ENCODE peak calls at places on chromosomes 2 and 18, in six cellular contexts. Y is MM.1S, X is tibial artery, J is cardiac muscle cell, F is GM23338, K is heart left ventricle. S is an unnamed sample.

GRCh38 chr2:119315241-119315925 is 51.3 kb downstream of the C2orf76 start:
- DNase-seq in Y (no peak), X (no peak), J (no peak), F (no peak), K (no peak), S (no peak)

GRCh38 chr2:205763708-205764501 is 81.6 kb downstream of the NRP2 start:
- DNase-seq in Y (no peak), X (no peak), J (peak; percentile 57), F (peak; percentile 92), K (peak; percentile 41), S (peak; percentile 62)

GRCh38 chr2:102158336-102158735 is 15.8 kb downstream of the IL1R1 start:
- DNase-seq in Y (no peak), X (no peak), J (no peak), F (no peak), K (no peak), S (no peak)

GRCh38 chr18:46073474-46074331 is 1.6 kb upstream of the PSTPIP2 start:
- DNase-seq in Y (peak; percentile 62), X (no peak), J (peak; percentile 67), F (peak; percentile 82), K (no peak), S (no peak)

GRCh38 chr2:60317029-60317386 is 236.4 kb downstream of the BCL11A start:
- DNase-seq in Y (no peak), X (no peak), J (no peak), F (no peak), K (no peak), S (no peak)

GRCh38 chr2:66024396-66024795 is 410.5 kb upstream of the MEIS1 start:
- DNase-seq in Y (no peak), X (no peak), J (no peak), F (peak; percentile 49), K (no peak), S (no peak)

GRCh38 chr2:25444608-25445270 is 103.0 kb upstream of the DNMT3A start:
- DNase-seq in Y (no peak), X (no peak), J (no peak), F (no peak), K (no peak), S (no peak)

GRCh38 chr2:170922683-170923494 is 6.2 kb upstream of the GORASP2 start:
- DNase-seq in Y (no peak), X (no peak), J (no peak), F (no peak), K (no peak), S (no peak)

GRCh38 chr2:178522950-178523595 is 42.8 kb downstream of the PLEKHA3 start:
- DNase-seq in Y (peak; percentile 73), X (peak; percentile 75), J (peak; percentile 87), F (peak; percentile 96), K (peak; percentile 75), S (peak; percentile 80)

GRCh38 chr2:58042486-58042970 is 4.1 kb upstream of the VRK2 start:
- DNase-seq in Y (peak; percentile 75), X (no peak), J (peak; percentile 44), F (no peak), K (no peak), S (no peak)

GRCh38 chr2:119383410-119384140 is 16.8 kb downstream of the DBI start:
- DNase-seq in Y (no peak), X (no peak), J (peak; percentile 15), F (no peak), K (no peak), S (no peak)

GRCh38 chr2:165432234-165432966 is 37.1 kb upstream of the CSRNP3 start:
- DNase-seq in Y (no peak), X (no peak), J (no peak), F (peak; percentile 41), K (no peak), S (no peak)

GRCh38 chr2:212242739-212243138 is 295.9 kb downstream of the ERBB4 start:
- DNase-seq in Y (no peak), X (no peak), J (peak; percentile 10), F (no peak), K (no peak), S (no peak)

GRCh38 chr18:74266161-74266560 is 25.6 kb downstream of the CYB5A start:
- DNase-seq in Y (no peak), X (no peak), J (no peak), F (no peak), K (no peak), S (no peak)

GRCh38 chr2:239666053-239666854 is 265.4 kb upstream of the HDAC4 start:
- DNase-seq in Y (no peak), X (no peak), J (no peak), F (no peak), K (no peak), S (no peak)

GRCh38 chr2:43274055-43274454 is 47.6 kb upstream of the ZFP36L2 start:
- DNase-seq in Y (no peak), X (no peak), J (no peak), F (no peak), K (no peak), S (no peak)

GRCh38 chr2:81467096-81467495 is 1162.5 kb upstream of the LRRTM1 start:
- DNase-seq in Y (no peak), X (no peak), J (no peak), F (no peak), K (no peak), S (no peak)

GRCh38 chr2:133836220-133836619 is 268.0 kb upstream of the NCKAP5 start:
- DNase-seq in Y (no peak), X (no peak), J (no peak), F (no peak), K (no peak), S (no peak)

GRCh38 chr2:12965540-12966269 is 249.0 kb downstream of the TRIB2 start:
- DNase-seq in Y (peak; percentile 25), X (no peak), J (no peak), F (no peak), K (no peak), S (no peak)

DNA sequence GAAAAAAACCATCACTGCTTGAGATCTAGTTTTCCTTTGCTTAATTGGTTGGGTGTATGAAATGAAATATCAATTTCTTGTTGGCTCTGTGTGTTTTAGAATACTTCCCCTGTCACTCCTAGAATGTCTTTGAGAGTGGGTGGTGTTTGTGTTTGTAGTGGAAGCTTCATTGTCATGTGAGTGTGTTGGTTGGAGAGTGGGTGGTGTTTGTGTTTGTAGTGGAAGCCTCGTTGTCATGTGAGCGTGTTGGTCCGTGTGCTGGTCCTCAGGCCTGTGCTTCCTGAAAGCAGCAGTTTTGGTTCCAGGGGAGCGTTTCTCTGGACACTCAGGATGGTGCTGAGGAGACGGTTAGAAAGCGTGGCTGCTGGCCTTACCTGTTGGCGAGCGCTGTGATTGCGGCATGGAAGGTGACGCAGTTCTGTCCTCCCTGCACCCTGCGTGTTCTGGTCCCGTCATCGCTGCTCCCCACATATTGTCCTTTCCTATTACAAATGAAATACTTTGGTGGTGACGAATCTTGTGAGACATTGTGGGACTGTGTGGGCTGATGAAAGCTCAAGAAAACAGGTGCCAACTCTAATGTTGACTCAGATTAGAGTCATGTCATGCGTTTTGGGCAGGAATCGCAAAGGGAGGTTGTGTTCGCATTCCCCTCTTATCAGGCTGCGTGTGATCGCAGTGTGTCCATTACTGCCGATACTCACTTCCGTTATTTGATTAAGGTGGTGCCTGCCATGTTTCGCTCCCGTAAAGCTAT is 12.5 kb downstream of the ASB1 start:
- DNase-seq in Y (no peak), X (no peak), J (no peak), F (no peak), K (no peak), S (no peak)
- H3K27me3 ChIP-seq in Y (no peaks in the 10 kb centered on the region), X (no peaks in the 10 kb centered on the region), J (no peaks in the 10 kb centered on the region), F (no peaks in the 10 kb centered on the region), K (no peaks in the 10 kb centered on the region), S (no peaks in the 10 kb centered on the region)

GRCh38 chr2:231000211-231000904 is 4.4 kb downstream of the SPATA3 start:
- DNase-seq in Y (no peak), X (no peak), J (no peak), F (peak; percentile 84), K (no peak), S (no peak)

GRCh38 chr2:231002641-231003040 is 6.7 kb downstream of the SPATA3 start:
- DNase-seq in Y (no peak), X (no peak), J (no peak), F (no peak), K (no peak), S (no peak)

GRCh38 chr2:230999477-230999876 is 3.6 kb downstream of the SPATA3 start:
- DNase-seq in Y (no peak), X (no peak), J (no peak), F (no peak), K (no peak), S (no peak)

GRCh38 chr2:231001921-231002320 is 6.0 kb downstream of the SPATA3 start:
- DNase-seq in Y (no peak), X (no peak), J (no peak), F (no peak), K (no peak), S (no peak)

DNA sequence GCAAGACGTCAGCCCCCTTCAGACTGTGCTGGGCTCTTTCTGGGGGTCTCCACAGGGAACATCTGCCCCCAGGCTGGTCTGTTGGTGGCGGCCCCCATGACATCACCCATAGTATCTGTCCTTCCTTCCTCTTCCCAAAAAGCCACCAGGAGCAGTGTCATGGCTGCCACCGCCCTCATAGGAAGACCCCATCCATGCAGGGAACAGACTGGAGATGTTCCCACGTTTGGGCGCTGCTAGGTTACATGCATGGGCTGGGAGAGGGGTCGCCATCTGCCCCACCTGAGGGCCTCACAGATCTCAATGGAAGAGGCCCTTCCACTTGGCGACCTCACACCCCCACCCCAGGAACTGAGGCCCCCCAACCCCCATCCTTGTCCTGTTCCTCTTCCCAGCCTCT is 5.1 kb downstream of the SPATA3 start:
- DNase-seq in Y (no peak), X (no peak), J (no peak), F (no peak), K (no peak), S (no peak)
- H3K27me3 ChIP-seq in Y (no peaks in the 10 kb centered on the region), X (peaks cover 41% of the 10 kb centered on the region), J (peaks cover 23% of the 10 kb centered on the region), F (peaks cover 8% of the 10 kb centered on the region), K (peaks cover 40% of the 10 kb centered on the region), S (peaks cover 51% of the 10 kb centered on the region)

GRCh38 chr2:156892449-156893335 is 364.8 kb upstream of the GALNT5 start:
- DNase-seq in Y (peak; percentile 85), X (no peak), J (peak; percentile 60), F (peak; percentile 77), K (no peak), S (no peak)

GRCh38 chr2:156903335-156903734 is 354.2 kb upstream of the GALNT5 start:
- DNase-seq in Y (no peak), X (no peak), J (no peak), F (no peak), K (no peak), S (no peak)

GRCh38 chr2:156896294-156896693 is 361.2 kb upstream of the GALNT5 start:
- DNase-seq in Y (peak; percentile 93), X (no peak), J (no peak), F (no peak), K (no peak), S (no peak)

GRCh38 chr2:156901373-156902031 is 356.0 kb upstream of the GALNT5 start:
- DNase-seq in Y (no peak), X (no peak), J (no peak), F (no peak), K (no peak), S (no peak)

DNA sequence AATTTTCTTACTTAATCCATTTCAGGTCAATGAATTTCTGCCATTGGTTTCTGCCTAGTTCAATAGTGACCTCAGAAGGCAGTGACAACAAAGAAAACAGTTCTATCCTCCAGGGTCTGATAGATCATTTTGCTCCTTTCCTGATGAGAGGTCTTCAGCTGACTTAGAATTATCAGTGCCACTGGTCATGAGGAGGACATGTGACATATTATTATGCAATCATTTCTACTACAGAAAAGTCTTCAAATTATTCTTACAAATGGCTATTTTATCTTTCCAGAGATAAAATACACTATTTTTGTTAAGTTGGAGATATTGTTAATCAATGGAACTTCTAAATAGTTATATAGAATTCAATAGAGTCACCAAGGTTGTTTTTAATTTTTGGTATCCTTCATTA is 360.0 kb upstream of the GALNT5 start:
- DNase-seq in Y (no peak), X (no peak), J (no peak), F (no peak), K (no peak), S (no peak)
- H3K27me3 ChIP-seq in Y (peaks cover under 1% of the 10 kb centered on the region), X (peaks cover 5% of the 10 kb centered on the region), J (no peaks in the 10 kb centered on the region), F (peaks cover 16% of the 10 kb centered on the region), K (peaks cover 4% of the 10 kb centered on the region), S (no peaks in the 10 kb centered on the region)

GRCh38 chr18:62328775-62329525 is 3.8 kb downstream of the TNFRSF11A start:
- DNase-seq in Y (no peak), X (no peak), J (no peak), F (no peak), K (no peak), S (no peak)
- H3K27me3 ChIP-seq in Y (no peaks in the 10 kb centered on the region), X (peaks cover 74% of the 10 kb centered on the region), J (peaks cover 35% of the 10 kb centered on the region), F (peaks cover 34% of the 10 kb centered on the region), K (peaks cover 59% of the 10 kb centered on the region), S (no peaks in the 10 kb centered on the region)

S was measured in psoas muscle.